ENCODE peak calls at places on chromosome 4, in seven cellular contexts. I is ovary; V is C1 segment of cervical spinal cord; N is left kidney; A is Kasumi-1; T is stimulated activated CD8-positive, alpha-beta memory T cell treated with anti-CD3 and anti-CD28 coated beads, Interleukin-2, amount 100 ng/mL, for 48 hours; D is kidney. B is an unnamed sample.

GRCh38 chr4:4614925-4615678 is 73.3 kb upstream of the STX18 start:
- DNase-seq in D (no peak), A (no peak), V (no peak), T (no peak), I (no peak), N (peak), B (no peak)

GRCh38 chr4:5863461-5864113 is 29.3 kb downstream of the CRMP1 start:
- DNase-seq in D (no peak), T (peak), N (no peak), V (no peak), I (no peak), A (peak), B (no peak)

GRCh38 chr4:80202190-80202711 is 4.9 kb downstream of the PRDM8 start:
- DNase-seq in N (peak), T (peak), D (peak), I (peak), A (peak), V (no peak), B (peak)

GRCh38 chr4:148515248-148515647 is 73.0 kb upstream of the NR3C2 start:
- DNase-seq in N (no peak), D (no peak), A (no peak), T (no peak), I (no peak), V (no peak), B (no peak)

GRCh38 chr4:72314869-72315268 is 254.2 kb downstream of the ADAMTS3 start:
- DNase-seq in I (no peak), T (no peak), N (peak), V (no peak), A (no peak), D (no peak), B (no peak)

GRCh38 chr4:148112231-148112982 is 329.8 kb downstream of the NR3C2 start:
- DNase-seq in D (no peak), T (no peak), V (no peak), N (no peak), A (peak), I (no peak), B (no peak)

GRCh38 chr4:1194028-1194900 is 21.9 kb upstream of the SPON2 start:
- DNase-seq in T (no peak), V (peak), I (peak), A (no peak), N (no peak), D (peak), B (peak)

GRCh38 chr4:145177511-145177905 is 2.9 kb downstream of the OTUD4 start:
- DNase-seq in N (no peak), V (peak), I (no peak), A (peak), D (no peak), T (no peak), B (no peak)

GRCh38 chr4:70203601-70204000 is 8.1 kb downstream of the ODAM start:
- DNase-seq in V (no peak), A (no peak), N (no peak), D (no peak), I (no peak), T (no peak), B (no peak)

GRCh38 chr4:84151574-84151973 is 347.5 kb downstream of the NKX6-1 start:
- DNase-seq in T (no peak), D (no peak), I (no peak), A (no peak), V (no peak), N (no peak), B (no peak)

GRCh38 chr4:4677825-4678522 is 136.1 kb upstream of the STX18 start:
- DNase-seq in T (no peak), A (peak), D (no peak), V (no peak), I (peak), N (peak), B (no peak)

GRCh38 chr4:168587326-168588125 is 90.7 kb downstream of the PALLD start:
- DNase-seq in T (no peak), I (peak), V (no peak), D (no peak), N (no peak), A (no peak), B (peak)

GRCh38 chr4:90074322-90074886 is 52.8 kb upstream of the CCSER1 start:
- DNase-seq in V (no peak), D (no peak), A (no peak), N (peak), T (no peak), I (no peak), B (no peak)

GRCh38 chr4:143377635-143378099 is 41.0 kb downstream of the GAB1 start:
- DNase-seq in T (no peak), A (peak), N (no peak), I (no peak), D (no peak), V (no peak), B (no peak)

GRCh38 chr4:13829457-13829856 is 201.9 kb upstream of the BOD1L1 start:
- DNase-seq in A (no peak), T (no peak), V (no peak), D (no peak), I (no peak), N (no peak), B (no peak)

GRCh38 chr4:44927361-44928061 is 201.2 kb upstream of the GNPDA2 start:
- DNase-seq in D (no peak), A (peak), I (no peak), T (no peak), N (peak), V (no peak), B (no peak)

GRCh38 chr4:74613266-74613665 is 168.3 kb downstream of the AREG start:
- DNase-seq in T (no peak), V (no peak), D (no peak), I (no peak), N (no peak), A (no peak), B (no peak)

GRCh38 chr4:98828801-98829200 is 100.1 kb downstream of the EIF4E start:
- DNase-seq in A (peak), D (no peak), T (no peak), I (no peak), V (no peak), N (no peak), B (no peak)

GRCh38 chr4:165738571-165738970 is 134.5 kb upstream of the TLL1 start:
- DNase-seq in T (no peak), I (no peak), V (no peak), D (no peak), A (no peak), N (no peak), B (no peak)

GRCh38 chr4:155005395-155006087 is 202.9 kb upstream of the NPY2R start:
- DNase-seq in N (no peak), A (no peak), V (no peak), I (no peak), D (no peak), T (no peak), B (no peak)

GRCh38 chr4:142875117-142875516 is 29.0 kb upstream of the INPP4B start:
- DNase-seq in I (no peak), T (no peak), A (no peak), V (no peak), D (no peak), N (no peak), B (no peak)

GRCh38 chr4:8547108-8547911 is 32.9 kb upstream of the GPR78 start:
- DNase-seq in N (no peak), I (peak), D (peak), V (no peak), A (no peak), T (no peak), B (no peak)

B was measured in sigmoid colon.